ENCODE peak calls at places on chromosome 1, in ten cellular contexts. One of them, this sample, is unnamed.

GRCh38 chr1:51168946-51169345 is 66.9 kb downstream of the C1orf185 start:
- DNase-seq in HL-60: no peak
- DNase-seq in pancreas: no peak
- DNase-seq in AG04450: no peak
- DNase-seq in neural progenitor cell: no peak
- DNase-seq in cardiac fibroblast: no peak
- DNase-seq in heart right ventricle: no peak
- DNase-seq in heart left ventricle: no peak
- DNase-seq in OCI-LY7: no peak
- DNase-seq in fibroblast of mammary gland: no peak
- DNase-seq in this sample: no peak

GRCh38 chr1:150543500-150544143 is 5.6 kb upstream of the ADAMTSL4 start:
- DNase-seq in HL-60: no peak
- DNase-seq in pancreas: no peak
- DNase-seq in AG04450: no peak
- DNase-seq in neural progenitor cell: no peak
- DNase-seq in cardiac fibroblast: peak; percentile 70
- DNase-seq in heart right ventricle: no peak
- DNase-seq in heart left ventricle: no peak
- DNase-seq in OCI-LY7: no peak
- DNase-seq in fibroblast of mammary gland: peak; percentile 45
- DNase-seq in this sample: no peak

GRCh38 chr1:3668585-3669300 is 16.4 kb downstream of the TP73 start:
- DNase-seq in HL-60: peak; percentile 85
- DNase-seq in pancreas: peak; percentile 96
- DNase-seq in AG04450: no peak
- DNase-seq in neural progenitor cell: no peak
- DNase-seq in cardiac fibroblast: peak; percentile 40
- DNase-seq in heart right ventricle: peak; percentile 73
- DNase-seq in heart left ventricle: peak; percentile 92
- DNase-seq in OCI-LY7: no peak
- DNase-seq in fibroblast of mammary gland: peak; percentile 16
- DNase-seq in this sample: no peak

GRCh38 chr1:18996548-18997177 is 40.2 kb upstream of the IFFO2 start:
- DNase-seq in HL-60: no peak
- DNase-seq in pancreas: no peak
- DNase-seq in AG04450: no peak
- DNase-seq in neural progenitor cell: no peak
- DNase-seq in cardiac fibroblast: no peak
- DNase-seq in heart right ventricle: no peak
- DNase-seq in heart left ventricle: no peak
- DNase-seq in OCI-LY7: no peak
- DNase-seq in fibroblast of mammary gland: no peak
- DNase-seq in this sample: no peak

GRCh38 chr1:188689542-188689941 is 1788.1 kb downstream of the BRINP3 start:
- DNase-seq in HL-60: no peak
- DNase-seq in pancreas: no peak
- DNase-seq in AG04450: no peak
- DNase-seq in neural progenitor cell: peak; percentile 39
- DNase-seq in cardiac fibroblast: no peak
- DNase-seq in heart right ventricle: no peak
- DNase-seq in heart left ventricle: no peak
- DNase-seq in OCI-LY7: no peak
- DNase-seq in fibroblast of mammary gland: no peak
- DNase-seq in this sample: no peak

GRCh38 chr1:960371-961131 is at the start of gene KLHL17:
- DNase-seq in HL-60: peak; percentile 80
- DNase-seq in pancreas: peak; percentile 67
- DNase-seq in AG04450: no peak
- DNase-seq in neural progenitor cell: peak; percentile 87
- DNase-seq in cardiac fibroblast: peak; percentile 66
- DNase-seq in heart right ventricle: peak; percentile 70
- DNase-seq in heart left ventricle: peak; percentile 89
- DNase-seq in OCI-LY7: peak; percentile 81
- DNase-seq in fibroblast of mammary gland: peak; percentile 52
- DNase-seq in this sample: peak; percentile 84

GRCh38 chr1:119733754-119734153 is 22.0 kb downstream of the PHGDH start:
- DNase-seq in HL-60: no peak
- DNase-seq in pancreas: no peak
- DNase-seq in AG04450: no peak
- DNase-seq in neural progenitor cell: no peak
- DNase-seq in cardiac fibroblast: no peak
- DNase-seq in heart right ventricle: no peak
- DNase-seq in heart left ventricle: no peak
- DNase-seq in OCI-LY7: no peak
- DNase-seq in fibroblast of mammary gland: no peak
- DNase-seq in this sample: no peak

GRCh38 chr1:209094384-209094783 is 489.1 kb upstream of the CAMK1G start:
- DNase-seq in HL-60: no peak
- DNase-seq in pancreas: no peak
- DNase-seq in AG04450: no peak
- DNase-seq in neural progenitor cell: no peak
- DNase-seq in cardiac fibroblast: no peak
- DNase-seq in heart right ventricle: no peak
- DNase-seq in heart left ventricle: no peak
- DNase-seq in OCI-LY7: no peak
- DNase-seq in fibroblast of mammary gland: no peak
- DNase-seq in this sample: no peak

GRCh38 chr1:227896710-227897655 is 50.7 kb downstream of the WNT9A start:
- DNase-seq in HL-60: no peak
- DNase-seq in pancreas: no peak
- DNase-seq in AG04450: no peak
- DNase-seq in neural progenitor cell: no peak
- DNase-seq in cardiac fibroblast: no peak
- DNase-seq in heart right ventricle: peak; percentile 2
- DNase-seq in heart left ventricle: peak; percentile 35
- DNase-seq in OCI-LY7: no peak
- DNase-seq in fibroblast of mammary gland: no peak
- DNase-seq in this sample: no peak

GRCh38 chr1:78275456-78275855 is 215.3 kb upstream of the PTGFR start:
- DNase-seq in HL-60: no peak
- DNase-seq in pancreas: no peak
- DNase-seq in AG04450: no peak
- DNase-seq in neural progenitor cell: no peak
- DNase-seq in cardiac fibroblast: no peak
- DNase-seq in heart right ventricle: no peak
- DNase-seq in heart left ventricle: no peak
- DNase-seq in OCI-LY7: no peak
- DNase-seq in fibroblast of mammary gland: no peak
- DNase-seq in this sample: no peak

GRCh38 chr1:116934586-116935207 is 25.0 kb downstream of the PTGFRN start:
- DNase-seq in HL-60: no peak
- DNase-seq in pancreas: no peak
- DNase-seq in AG04450: no peak
- DNase-seq in neural progenitor cell: no peak
- DNase-seq in cardiac fibroblast: peak; percentile 36
- DNase-seq in heart right ventricle: no peak
- DNase-seq in heart left ventricle: no peak
- DNase-seq in OCI-LY7: peak; percentile 30
- DNase-seq in fibroblast of mammary gland: peak; percentile 34
- DNase-seq in this sample: peak; percentile 52

GRCh38 chr1:45673956-45674355 is 12.4 kb downstream of the GPBP1L1 start:
- DNase-seq in HL-60: no peak
- DNase-seq in pancreas: no peak
- DNase-seq in AG04450: no peak
- DNase-seq in neural progenitor cell: no peak
- DNase-seq in cardiac fibroblast: peak; percentile 37
- DNase-seq in heart right ventricle: no peak
- DNase-seq in heart left ventricle: no peak
- DNase-seq in OCI-LY7: no peak
- DNase-seq in fibroblast of mammary gland: no peak
- DNase-seq in this sample: no peak

GRCh38 chr1:93137604-93138292 is 42.5 kb downstream of the TMED5 start:
- DNase-seq in HL-60: no peak
- DNase-seq in pancreas: no peak
- DNase-seq in AG04450: no peak
- DNase-seq in neural progenitor cell: no peak
- DNase-seq in cardiac fibroblast: no peak
- DNase-seq in heart right ventricle: no peak
- DNase-seq in heart left ventricle: no peak
- DNase-seq in OCI-LY7: no peak
- DNase-seq in fibroblast of mammary gland: no peak
- DNase-seq in this sample: no peak

GRCh38 chr1:20726107-20726911 is 6.2 kb downstream of the SH2D5 start:
- DNase-seq in HL-60: no peak
- DNase-seq in pancreas: no peak
- DNase-seq in AG04450: no peak
- DNase-seq in neural progenitor cell: no peak
- DNase-seq in cardiac fibroblast: no peak
- DNase-seq in heart right ventricle: no peak
- DNase-seq in heart left ventricle: no peak
- DNase-seq in OCI-LY7: no peak
- DNase-seq in fibroblast of mammary gland: no peak
- DNase-seq in this sample: no peak

GRCh38 chr1:59994302-59995198 is 68.0 kb upstream of the CYP2J2 start:
- DNase-seq in HL-60: no peak
- DNase-seq in pancreas: no peak
- DNase-seq in AG04450: no peak
- DNase-seq in neural progenitor cell: no peak
- DNase-seq in cardiac fibroblast: peak; percentile 47
- DNase-seq in heart right ventricle: peak; percentile 15
- DNase-seq in heart left ventricle: no peak
- DNase-seq in OCI-LY7: no peak
- DNase-seq in fibroblast of mammary gland: peak; percentile 95
- DNase-seq in this sample: no peak

GRCh38 chr1:94309829-94310569 is 72.6 kb upstream of the ARHGAP29 start:
- DNase-seq in HL-60: no peak
- DNase-seq in pancreas: no peak
- DNase-seq in AG04450: no peak
- DNase-seq in neural progenitor cell: no peak
- DNase-seq in cardiac fibroblast: no peak
- DNase-seq in heart right ventricle: no peak
- DNase-seq in heart left ventricle: no peak
- DNase-seq in OCI-LY7: no peak
- DNase-seq in fibroblast of mammary gland: no peak
- DNase-seq in this sample: no peak
- H3K4me3 ChIP-seq in HL-60: no peak overlapping the region
- H3K4me3 ChIP-seq in pancreas: no peak overlapping the region
- H3K4me3 ChIP-seq in AG04450: no peak overlapping the region
- H3K4me3 ChIP-seq in neural progenitor cell: no peak overlapping the region
- H3K4me3 ChIP-seq in cardiac fibroblast: no peak overlapping the region
- H3K4me3 ChIP-seq in heart right ventricle: no peak overlapping the region
- H3K4me3 ChIP-seq in heart left ventricle: no peak overlapping the region
- H3K4me3 ChIP-seq in OCI-LY7: no peak overlapping the region
- H3K4me3 ChIP-seq in fibroblast of mammary gland: no peak overlapping the region
- H3K4me3 ChIP-seq in this sample: no peak overlapping the region

GRCh38 chr1:29202053-29202452 is 20.4 kb upstream of the SRSF4 start:
- DNase-seq in HL-60: peak; percentile 82
- DNase-seq in pancreas: no peak
- DNase-seq in AG04450: no peak
- DNase-seq in neural progenitor cell: no peak
- DNase-seq in cardiac fibroblast: no peak
- DNase-seq in heart right ventricle: no peak
- DNase-seq in heart left ventricle: no peak
- DNase-seq in OCI-LY7: no peak
- DNase-seq in fibroblast of mammary gland: no peak
- DNase-seq in this sample: no peak

GRCh38 chr1:29202584-29203340 is 21.1 kb upstream of the SRSF4 start:
- DNase-seq in HL-60: peak; percentile 90
- DNase-seq in pancreas: peak; percentile 88
- DNase-seq in AG04450: peak; percentile 98
- DNase-seq in neural progenitor cell: peak; percentile 96
- DNase-seq in cardiac fibroblast: peak; percentile 99
- DNase-seq in heart right ventricle: peak; percentile 96
- DNase-seq in heart left ventricle: peak; percentile 96
- DNase-seq in OCI-LY7: peak; percentile 85
- DNase-seq in fibroblast of mammary gland: peak; percentile 98
- DNase-seq in this sample: peak; percentile 91

GRCh38 chr1:29201595-29202051 is 19.9 kb upstream of the SRSF4 start:
- DNase-seq in HL-60: peak; percentile 66
- DNase-seq in pancreas: no peak
- DNase-seq in AG04450: no peak
- DNase-seq in neural progenitor cell: no peak
- DNase-seq in cardiac fibroblast: no peak
- DNase-seq in heart right ventricle: no peak
- DNase-seq in heart left ventricle: no peak
- DNase-seq in OCI-LY7: no peak
- DNase-seq in fibroblast of mammary gland: no peak
- DNase-seq in this sample: no peak

GRCh38 chr1:29197993-29198392 is 16.3 kb upstream of the SRSF4 start:
- DNase-seq in HL-60: no peak
- DNase-seq in pancreas: no peak
- DNase-seq in AG04450: no peak
- DNase-seq in neural progenitor cell: no peak
- DNase-seq in cardiac fibroblast: no peak
- DNase-seq in heart right ventricle: no peak
- DNase-seq in heart left ventricle: no peak
- DNase-seq in OCI-LY7: no peak
- DNase-seq in fibroblast of mammary gland: no peak
- DNase-seq in this sample: no peak

GRCh38 chr1:29200905-29201594 is 19.4 kb upstream of the SRSF4 start:
- DNase-seq in HL-60: no peak
- DNase-seq in pancreas: no peak
- DNase-seq in AG04450: no peak
- DNase-seq in neural progenitor cell: no peak
- DNase-seq in cardiac fibroblast: no peak
- DNase-seq in heart right ventricle: no peak
- DNase-seq in heart left ventricle: no peak
- DNase-seq in OCI-LY7: no peak
- DNase-seq in fibroblast of mammary gland: peak; percentile 13
- DNase-seq in this sample: no peak
- TF ChIP-seq CTCF in HL-60: no peak
- TF ChIP-seq CTCF in pancreas: no peak
- TF ChIP-seq CTCF in AG04450: no peak
- TF ChIP-seq CTCF in neural progenitor cell: no peak
- TF ChIP-seq CTCF in cardiac fibroblast: no peak
- TF ChIP-seq CTCF in heart right ventricle: no peak
- TF ChIP-seq CTCF in heart left ventricle: no peak
- TF ChIP-seq CTCF in OCI-LY7: no peak
- TF ChIP-seq CTCF in fibroblast of mammary gland: no peak
- TF ChIP-seq CTCF in this sample: no peak

DNA sequence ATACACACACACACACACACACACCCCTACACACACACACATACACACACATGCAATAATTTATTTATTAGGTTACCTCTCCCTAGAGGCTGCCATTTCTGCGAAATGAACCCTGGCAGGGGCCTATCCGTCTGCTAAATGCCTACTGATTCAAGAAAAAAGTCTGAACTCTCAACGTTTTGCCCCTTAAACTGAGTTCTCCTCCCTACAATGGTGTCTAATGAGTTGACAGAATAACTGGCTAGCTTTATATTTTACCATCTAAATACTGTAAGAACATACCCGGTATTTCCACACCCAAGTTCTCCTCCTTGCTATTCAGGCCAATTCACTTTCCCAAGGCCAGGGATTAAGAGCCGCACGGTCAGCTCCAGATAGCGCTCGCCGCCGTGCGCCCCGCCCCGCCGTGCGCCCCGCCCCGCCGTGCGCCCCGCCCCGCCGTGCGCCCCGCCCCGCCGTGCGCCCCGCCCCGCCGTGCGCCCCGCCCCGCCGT is 339 bp upstream of the RNPC3 start:
- DNase-seq in HL-60: no peak
- DNase-seq in pancreas: peak; percentile 64
- DNase-seq in AG04450: no peak
- DNase-seq in neural progenitor cell: peak; percentile 75
- DNase-seq in cardiac fibroblast: peak; percentile 60
- DNase-seq in heart right ventricle: no peak
- DNase-seq in heart left ventricle: no peak
- DNase-seq in OCI-LY7: peak; percentile 50
- DNase-seq in fibroblast of mammary gland: peak; percentile 59
- DNase-seq in this sample: peak; percentile 46
- H3K4me3 ChIP-seq in HL-60: peak overlapping the region; percentile 39
- H3K4me3 ChIP-seq in pancreas: peak overlapping the region; percentile 37
- H3K4me3 ChIP-seq in AG04450: peak overlapping the region; percentile 39
- H3K4me3 ChIP-seq in neural progenitor cell: peak overlapping the region; percentile 37
- H3K4me3 ChIP-seq in cardiac fibroblast: peak overlapping the region; percentile 26
- H3K4me3 ChIP-seq in heart right ventricle: no peak overlapping the region
- H3K4me3 ChIP-seq in heart left ventricle: no peak overlapping the region
- H3K4me3 ChIP-seq in OCI-LY7: peak overlapping the region; percentile 71
- H3K4me3 ChIP-seq in fibroblast of mammary gland: peak overlapping the region; percentile 45
- H3K4me3 ChIP-seq in this sample: peak overlapping the region; percentile 58

GRCh38 chr1:159914252-159915018 is 10.9 kb downstream of the TAGLN2 start:
- DNase-seq in HL-60: no peak
- DNase-seq in pancreas: no peak
- DNase-seq in AG04450: no peak
- DNase-seq in neural progenitor cell: no peak
- DNase-seq in cardiac fibroblast: no peak
- DNase-seq in heart right ventricle: no peak
- DNase-seq in heart left ventricle: no peak
- DNase-seq in OCI-LY7: no peak
- DNase-seq in fibroblast of mammary gland: no peak
- DNase-seq in this sample: no peak
- TF ChIP-seq CTCF in HL-60: no peak
- TF ChIP-seq CTCF in pancreas: no peak
- TF ChIP-seq CTCF in AG04450: no peak
- TF ChIP-seq CTCF in neural progenitor cell: no peak
- TF ChIP-seq CTCF in cardiac fibroblast: no peak
- TF ChIP-seq CTCF in heart right ventricle: no peak
- TF ChIP-seq CTCF in heart left ventricle: no peak
- TF ChIP-seq CTCF in OCI-LY7: no peak
- TF ChIP-seq CTCF in fibroblast of mammary gland: no peak
- TF ChIP-seq CTCF in this sample: no peak

This sample was measured in GM12865.